ENCODE peak calls at places on chromosomes 2 and 18, in nine cellular contexts. G is kidney; R is GM12891; T is stimulated activated CD4-positive, alpha-beta T cell treated with anti-CD3 and anti-CD28 coated beads, Interleukin-2, amount 100 ng/mL, for 24 hours; E is A673; J is fibroblast of pulmonary artery; S is HCEC 1CT; U is naive thymus-derived CD8-positive, alpha-beta T cell; D is NCI-H774. P is an unnamed sample.

GRCh38 chr2:62029910-62030309 is 124.4 kb downstream of the COMMD1 start:
- DNase-seq in G (no peak), R (no peak), T (no peak), E (no peak), J (no peak), S (no peak), U (no peak), D (no peak), P (no peak)

GRCh38 chr2:237904806-237905599 is 45.6 kb downstream of the RAMP1 start:
- DNase-seq in G (no peak), R (no peak), T (peak; percentile 24), E (no peak), J (peak; percentile 87), S (peak; percentile 51), U (no peak), D (no peak), P (no peak)

GRCh38 chr2:86476092-86476491 is 34.9 kb downstream of the KDM3A start:
- DNase-seq in G (no peak), R (no peak), T (no peak), E (no peak), J (peak; percentile 61), S (peak; percentile 37), U (no peak), D (no peak), P (no peak)

GRCh38 chr2:9095690-9096089 is 92.2 kb upstream of the MBOAT2 start:
- DNase-seq in G (peak; percentile 91), R (no peak), T (no peak), E (no peak), J (peak; percentile 38), S (no peak), U (no peak), D (no peak), P (peak; percentile 31)

GRCh38 chr2:206092297-206092696 is 6.3 kb upstream of the INO80D start:
- DNase-seq in G (no peak), R (no peak), T (no peak), E (no peak), J (no peak), S (no peak), U (no peak), D (no peak), P (no peak)

GRCh38 chr18:78607784-78608183 is 371.8 kb upstream of the SALL3 start:
- DNase-seq in G (no peak), R (no peak), T (no peak), E (no peak), J (no peak), S (no peak), U (no peak), D (no peak), P (no peak)

GRCh38 chr2:168515502-168515901 is 59.4 kb downstream of the CERS6 start:
- DNase-seq in G (no peak), R (no peak), T (no peak), E (peak; percentile 11), J (peak; percentile 90), S (peak; percentile 87), U (no peak), D (no peak), P (no peak)

GRCh38 chr18:23712445-23712844 is 23.2 kb downstream of the LAMA3 start:
- DNase-seq in G (no peak), R (no peak), T (no peak), E (no peak), J (no peak), S (no peak), U (peak; percentile 67), D (no peak), P (no peak)

GRCh38 chr2:172460780-172461201 is 33.4 kb downstream of the ITGA6 start:
- DNase-seq in G (no peak), R (no peak), T (no peak), E (peak; percentile 37), J (peak; percentile 56), S (peak; percentile 51), U (peak; percentile 39), D (no peak), P (no peak)

GRCh38 chr2:96099861-96100798 is 16.2 kb downstream of the ADRA2B start:
- DNase-seq in G (peak; percentile 58), R (peak; percentile 5), T (no peak), E (no peak), J (no peak), S (no peak), U (no peak), D (no peak), P (no peak)

GRCh38 chr2:71546275-71546638 is 92.9 kb downstream of the DYSF start:
- DNase-seq in G (no peak), R (no peak), T (no peak), E (no peak), J (no peak), S (no peak), U (no peak), D (no peak), P (no peak)

P was measured in smooth muscle cell of the brain vasculature.